ENCODE peak calls at places on chromosome 14, in eight cellular contexts. V, U, A, F, P, R, K and E are unnamed samples.

GRCh38 chr14:32508281-32508680 is 179.2 kb downstream of the AKAP6 start:
- DNase-seq in K (no peak), A (no peak), V (no peak), P (no peak), R (no peak), F (no peak), U (no peak), E (no peak)

GRCh38 chr14:67704484-67705089 is 2.9 kb downstream of the RDH12 start:
- DNase-seq in F (no peak), U (peak), P (peak), A (peak), K (peak), V (peak), R (peak), E (peak)

GRCh38 chr14:28780843-28781503 is 14.4 kb downstream of the FOXG1 start:
- DNase-seq in P (no peak), F (no peak), A (no peak), K (no peak), U (no peak), V (no peak), R (no peak), E (no peak)

GRCh38 chr14:96901227-96901626 is 104.0 kb downstream of the VRK1 start:
- DNase-seq in A (no peak), F (no peak), K (no peak), R (no peak), P (no peak), V (no peak), U (no peak), E (no peak)

GRCh38 chr14:89291351-89291940 is 125.6 kb downstream of the FOXN3 start:
- DNase-seq in F (no peak), V (no peak), U (no peak), K (no peak), R (no peak), P (no peak), A (no peak), E (no peak)

GRCh38 chr14:35695647-35696046 is 113.4 kb downstream of the RALGAPA1 start:
- DNase-seq in V (no peak), P (no peak), F (no peak), U (no peak), A (no peak), K (no peak), R (no peak), E (no peak)

GRCh38 chr14:55446127-55446736 is 5.8 kb upstream of the TBPL2 start:
- DNase-seq in U (peak), P (peak), K (peak), F (peak), V (peak), R (peak), A (peak), E (peak)

GRCh38 chr14:53953002-53953827 is 3.4 kb downstream of the BMP4 start:
- DNase-seq in U (peak), R (peak), F (peak), A (peak), V (no peak), P (no peak), K (no peak), E (no peak)